ENCODE peak calls at places on chromosomes 16 and 17, in eight cellular contexts. One of them, this sample, is unnamed.

GRCh38 chr17:66330646-66331037 is 28.2 kb downstream of the PRKCA start:
- DNase-seq in suprapubic skin: no peak
- DNase-seq in HCT116: no peak
- DNase-seq in prostate gland: no peak
- DNase-seq in HL-60: no peak
- DNase-seq in stomach: no peak
- DNase-seq in esophagus muscularis mucosa: no peak
- DNase-seq in endothelial cell of umbilical vein: no peak
- DNase-seq in this sample: no peak

GRCh38 chr17:60229189-60229802 is 79.5 kb downstream of the CA4 start:
- DNase-seq in suprapubic skin: no peak
- DNase-seq in HCT116: peak
- DNase-seq in prostate gland: no peak
- DNase-seq in HL-60: no peak
- DNase-seq in stomach: no peak
- DNase-seq in esophagus muscularis mucosa: no peak
- DNase-seq in endothelial cell of umbilical vein: peak
- DNase-seq in this sample: no peak

GRCh38 chr17:75873587-75874322 is 4.6 kb downstream of the TRIM47 start:
- DNase-seq in suprapubic skin: no peak
- DNase-seq in HCT116: no peak
- DNase-seq in prostate gland: no peak
- DNase-seq in HL-60: no peak
- DNase-seq in stomach: no peak
- DNase-seq in esophagus muscularis mucosa: no peak
- DNase-seq in endothelial cell of umbilical vein: no peak
- DNase-seq in this sample: no peak

GRCh38 chr17:57672205-57672632 is 72.9 kb downstream of the CCDC182 start:
- DNase-seq in suprapubic skin: no peak
- DNase-seq in HCT116: no peak
- DNase-seq in prostate gland: peak
- DNase-seq in HL-60: peak
- DNase-seq in stomach: no peak
- DNase-seq in esophagus muscularis mucosa: peak
- DNase-seq in endothelial cell of umbilical vein: no peak
- DNase-seq in this sample: no peak

GRCh38 chr17:81084691-81085419 is 49.9 kb downstream of the BAIAP2 start:
- DNase-seq in suprapubic skin: no peak
- DNase-seq in HCT116: no peak
- DNase-seq in prostate gland: peak
- DNase-seq in HL-60: no peak
- DNase-seq in stomach: peak
- DNase-seq in esophagus muscularis mucosa: no peak
- DNase-seq in endothelial cell of umbilical vein: no peak
- DNase-seq in this sample: no peak

GRCh38 chr16:87855852-87856715 is 13.2 kb downstream of the SLC7A5 start:
- DNase-seq in suprapubic skin: no peak
- DNase-seq in HCT116: no peak
- DNase-seq in prostate gland: peak
- DNase-seq in HL-60: no peak
- DNase-seq in stomach: peak
- DNase-seq in esophagus muscularis mucosa: no peak
- DNase-seq in endothelial cell of umbilical vein: no peak
- DNase-seq in this sample: no peak

GRCh38 chr17:20206068-20206467 is 196.9 kb downstream of the SPECC1 start:
- DNase-seq in suprapubic skin: no peak
- DNase-seq in HCT116: no peak
- DNase-seq in prostate gland: peak
- DNase-seq in HL-60: no peak
- DNase-seq in stomach: no peak
- DNase-seq in esophagus muscularis mucosa: no peak
- DNase-seq in endothelial cell of umbilical vein: peak
- DNase-seq in this sample: no peak

GRCh38 chr16:85202631-85203461 is 90.6 kb upstream of the CIBAR2 start:
- DNase-seq in suprapubic skin: no peak
- DNase-seq in HCT116: no peak
- DNase-seq in prostate gland: no peak
- DNase-seq in HL-60: no peak
- DNase-seq in stomach: peak
- DNase-seq in esophagus muscularis mucosa: no peak
- DNase-seq in endothelial cell of umbilical vein: no peak
- DNase-seq in this sample: no peak

GRCh38 chr17:40612510-40613244 is 34.9 kb downstream of the SMARCE1 start:
- DNase-seq in suprapubic skin: no peak
- DNase-seq in HCT116: no peak
- DNase-seq in prostate gland: no peak
- DNase-seq in HL-60: no peak
- DNase-seq in stomach: no peak
- DNase-seq in esophagus muscularis mucosa: peak
- DNase-seq in endothelial cell of umbilical vein: no peak
- DNase-seq in this sample: no peak

GRCh38 chr16:10965440-10966039 is 21.2 kb downstream of the CLEC16A start:
- DNase-seq in suprapubic skin: no peak
- DNase-seq in HCT116: no peak
- DNase-seq in prostate gland: no peak
- DNase-seq in HL-60: no peak
- DNase-seq in stomach: no peak
- DNase-seq in esophagus muscularis mucosa: no peak
- DNase-seq in endothelial cell of umbilical vein: no peak
- DNase-seq in this sample: no peak

GRCh38 chr16:86220552-86220951 is 289.8 kb upstream of the FOXF1 start:
- DNase-seq in suprapubic skin: no peak
- DNase-seq in HCT116: no peak
- DNase-seq in prostate gland: no peak
- DNase-seq in HL-60: no peak
- DNase-seq in stomach: peak
- DNase-seq in esophagus muscularis mucosa: no peak
- DNase-seq in endothelial cell of umbilical vein: no peak
- DNase-seq in this sample: no peak

GRCh38 chr17:57868007-57868774 is 18.3 kb upstream of the MRPS23 start:
- DNase-seq in suprapubic skin: peak
- DNase-seq in HCT116: peak
- DNase-seq in prostate gland: peak
- DNase-seq in HL-60: peak
- DNase-seq in stomach: peak
- DNase-seq in esophagus muscularis mucosa: peak
- DNase-seq in endothelial cell of umbilical vein: peak
- DNase-seq in this sample: peak

GRCh38 chr17:5425826-5426225 is 5.8 kb downstream of the RPAIN start:
- DNase-seq in suprapubic skin: no peak
- DNase-seq in HCT116: no peak
- DNase-seq in prostate gland: no peak
- DNase-seq in HL-60: no peak
- DNase-seq in stomach: no peak
- DNase-seq in esophagus muscularis mucosa: no peak
- DNase-seq in endothelial cell of umbilical vein: no peak
- DNase-seq in this sample: no peak

GRCh38 chr16:28183930-28184329 is 27.8 kb downstream of the XPO6 start:
- DNase-seq in suprapubic skin: no peak
- DNase-seq in HCT116: no peak
- DNase-seq in prostate gland: no peak
- DNase-seq in HL-60: no peak
- DNase-seq in stomach: no peak
- DNase-seq in esophagus muscularis mucosa: no peak
- DNase-seq in endothelial cell of umbilical vein: no peak
- DNase-seq in this sample: no peak

GRCh38 chr17:15303851-15304250 is 37.5 kb downstream of the TEKT3 start:
- DNase-seq in suprapubic skin: no peak
- DNase-seq in HCT116: no peak
- DNase-seq in prostate gland: no peak
- DNase-seq in HL-60: no peak
- DNase-seq in stomach: no peak
- DNase-seq in esophagus muscularis mucosa: no peak
- DNase-seq in endothelial cell of umbilical vein: no peak
- DNase-seq in this sample: no peak

GRCh38 chr16:72203401-72203800 is 31.4 kb upstream of the PMFBP1 start:
- DNase-seq in suprapubic skin: no peak
- DNase-seq in HCT116: no peak
- DNase-seq in prostate gland: no peak
- DNase-seq in HL-60: peak
- DNase-seq in stomach: no peak
- DNase-seq in esophagus muscularis mucosa: no peak
- DNase-seq in endothelial cell of umbilical vein: peak
- DNase-seq in this sample: no peak

GRCh38 chr17:9256361-9256943 is 235.1 kb downstream of the NTN1 start:
- DNase-seq in suprapubic skin: no peak
- DNase-seq in HCT116: no peak
- DNase-seq in prostate gland: no peak
- DNase-seq in HL-60: no peak
- DNase-seq in stomach: no peak
- DNase-seq in esophagus muscularis mucosa: no peak
- DNase-seq in endothelial cell of umbilical vein: no peak
- DNase-seq in this sample: no peak
- TF ChIP-seq CTCF in suprapubic skin: no peak
- TF ChIP-seq CTCF in HCT116: no peak
- TF ChIP-seq CTCF in prostate gland: no peak
- TF ChIP-seq CTCF in HL-60: no peak
- TF ChIP-seq CTCF in stomach: no peak
- TF ChIP-seq CTCF in esophagus muscularis mucosa: no peak
- TF ChIP-seq CTCF in endothelial cell of umbilical vein: no peak
- TF ChIP-seq CTCF in this sample: no peak

DNA sequence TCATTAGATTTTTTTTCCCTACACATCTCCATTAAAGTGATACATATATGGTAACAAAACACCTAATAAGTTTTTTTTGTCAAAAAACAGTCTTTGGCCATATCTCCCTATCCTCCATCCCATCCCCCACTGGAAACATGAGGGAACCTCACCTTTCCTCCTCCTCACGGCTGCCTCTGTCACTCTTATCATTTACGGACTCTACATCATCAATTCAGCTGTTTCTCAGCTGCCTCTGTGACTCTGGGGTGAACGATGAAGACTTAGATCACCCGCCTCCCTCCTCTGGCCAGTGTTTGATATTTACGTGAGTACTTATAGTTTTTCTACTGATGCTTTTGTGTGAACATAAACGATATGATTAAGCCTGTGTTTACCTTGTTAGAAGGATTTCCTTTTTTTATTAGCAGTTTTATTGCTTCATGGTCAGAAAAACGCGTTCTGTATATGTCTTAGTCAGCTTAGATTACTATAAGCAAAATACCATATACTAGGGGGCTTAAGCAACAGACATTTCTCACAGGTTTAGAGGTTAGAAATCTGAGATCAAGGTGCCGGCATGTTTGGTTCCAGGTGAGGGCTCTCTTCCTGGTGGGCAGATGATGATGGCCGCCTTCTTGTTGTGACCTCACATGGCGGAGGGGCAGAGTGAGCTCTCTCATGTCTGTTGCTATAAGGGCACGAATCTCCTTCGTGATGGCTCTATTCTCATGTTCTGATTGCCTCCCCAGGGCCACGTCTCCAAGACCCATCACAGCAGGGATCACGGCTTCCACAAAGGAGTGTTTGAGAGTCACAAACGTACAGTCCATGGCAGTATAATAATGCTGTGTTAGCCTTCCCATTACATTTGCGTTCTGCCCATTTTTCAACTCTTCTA is 32.1 kb downstream of the DNAH17 start:
- DNase-seq in suprapubic skin: no peak
- DNase-seq in HCT116: no peak
- DNase-seq in prostate gland: no peak
- DNase-seq in HL-60: no peak
- DNase-seq in stomach: no peak
- DNase-seq in esophagus muscularis mucosa: peak
- DNase-seq in endothelial cell of umbilical vein: no peak
- DNase-seq in this sample: no peak
- TF ChIP-seq POLR2AphosphoS5 in suprapubic skin: no peak
- TF ChIP-seq POLR2AphosphoS5 in HCT116: no peak
- TF ChIP-seq POLR2AphosphoS5 in prostate gland: no peak
- TF ChIP-seq POLR2AphosphoS5 in HL-60: no peak
- TF ChIP-seq POLR2AphosphoS5 in stomach: no peak
- TF ChIP-seq POLR2AphosphoS5 in esophagus muscularis mucosa: no peak
- TF ChIP-seq POLR2AphosphoS5 in endothelial cell of umbilical vein: no peak
- TF ChIP-seq POLR2AphosphoS5 in this sample: no peak

GRCh38 chr17:65293584-65294183 is 156.5 kb downstream of the RGS9 start:
- DNase-seq in suprapubic skin: no peak
- DNase-seq in HCT116: no peak
- DNase-seq in prostate gland: no peak
- DNase-seq in HL-60: no peak
- DNase-seq in stomach: no peak
- DNase-seq in esophagus muscularis mucosa: no peak
- DNase-seq in endothelial cell of umbilical vein: no peak
- DNase-seq in this sample: no peak

GRCh38 chr17:65297384-65297783 is 160.2 kb downstream of the RGS9 start:
- DNase-seq in suprapubic skin: no peak
- DNase-seq in HCT116: no peak
- DNase-seq in prostate gland: no peak
- DNase-seq in HL-60: no peak
- DNase-seq in stomach: no peak
- DNase-seq in esophagus muscularis mucosa: no peak
- DNase-seq in endothelial cell of umbilical vein: no peak
- DNase-seq in this sample: no peak

GRCh38 chr17:65292430-65292829 is 155.3 kb downstream of the RGS9 start:
- DNase-seq in suprapubic skin: no peak
- DNase-seq in HCT116: no peak
- DNase-seq in prostate gland: no peak
- DNase-seq in HL-60: no peak
- DNase-seq in stomach: no peak
- DNase-seq in esophagus muscularis mucosa: no peak
- DNase-seq in endothelial cell of umbilical vein: peak
- DNase-seq in this sample: no peak

GRCh38 chr17:65290616-65291015 is 153.4 kb downstream of the RGS9 start:
- DNase-seq in suprapubic skin: no peak
- DNase-seq in HCT116: no peak
- DNase-seq in prostate gland: no peak
- DNase-seq in HL-60: no peak
- DNase-seq in stomach: peak
- DNase-seq in esophagus muscularis mucosa: no peak
- DNase-seq in endothelial cell of umbilical vein: no peak
- DNase-seq in this sample: no peak

DNA sequence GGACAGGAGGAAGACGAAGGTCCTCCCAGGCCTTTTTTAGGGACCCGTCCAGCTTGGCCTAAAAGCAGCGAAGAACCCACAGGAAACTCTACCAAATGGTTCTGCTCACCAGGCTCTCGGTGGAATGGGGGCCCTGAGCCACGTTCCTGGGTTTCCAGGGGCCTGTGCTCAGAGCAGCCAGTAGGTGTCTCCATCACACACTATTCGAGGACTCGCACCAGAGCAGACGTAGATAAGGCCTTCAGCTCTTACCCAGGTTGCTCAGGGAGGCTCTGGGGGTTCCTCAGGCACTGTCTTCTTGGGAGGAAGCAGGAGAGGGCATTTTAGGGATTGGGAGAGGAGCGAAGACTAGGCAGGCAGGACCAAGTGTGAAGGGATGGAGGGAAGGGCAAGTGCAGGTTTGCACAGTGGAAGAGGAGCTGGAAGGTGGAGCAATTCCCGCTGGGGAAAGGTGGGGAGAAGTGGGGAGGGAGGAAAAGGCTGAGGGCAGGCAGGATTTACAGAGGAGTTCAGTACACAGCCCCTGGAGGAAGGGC is 157.1 kb downstream of the RGS9 start:
- DNase-seq in suprapubic skin: no peak
- DNase-seq in HCT116: peak
- DNase-seq in prostate gland: peak
- DNase-seq in HL-60: peak
- DNase-seq in stomach: peak
- DNase-seq in esophagus muscularis mucosa: no peak
- DNase-seq in endothelial cell of umbilical vein: peak
- DNase-seq in this sample: peak
- TF ChIP-seq CTCF in suprapubic skin: peak
- TF ChIP-seq CTCF in HCT116: peak
- TF ChIP-seq CTCF in prostate gland: peak
- TF ChIP-seq CTCF in HL-60: peak
- TF ChIP-seq CTCF in stomach: peak
- TF ChIP-seq CTCF in esophagus muscularis mucosa: peak
- TF ChIP-seq CTCF in endothelial cell of umbilical vein: peak
- TF ChIP-seq CTCF in this sample: peak

GRCh38 chr17:55398689-55399088 is 22.9 kb downstream of the MMD start:
- DNase-seq in suprapubic skin: no peak
- DNase-seq in HCT116: no peak
- DNase-seq in prostate gland: no peak
- DNase-seq in HL-60: no peak
- DNase-seq in stomach: no peak
- DNase-seq in esophagus muscularis mucosa: no peak
- DNase-seq in endothelial cell of umbilical vein: no peak
- DNase-seq in this sample: no peak
- TF ChIP-seq POLR2AphosphoS5 in suprapubic skin: no peak
- TF ChIP-seq POLR2AphosphoS5 in HCT116: no peak
- TF ChIP-seq POLR2AphosphoS5 in prostate gland: no peak
- TF ChIP-seq POLR2AphosphoS5 in HL-60: no peak
- TF ChIP-seq POLR2AphosphoS5 in stomach: no peak
- TF ChIP-seq POLR2AphosphoS5 in esophagus muscularis mucosa: no peak
- TF ChIP-seq POLR2AphosphoS5 in endothelial cell of umbilical vein: no peak
- TF ChIP-seq POLR2AphosphoS5 in this sample: no peak

This sample was measured in breast epithelium.